ENCODE peak calls at places on chromosomes 13 and 19, in six cellular contexts. One of them, this sample, is unnamed. For H3K4me1, the result is how much of the 10 kb centered on the place peaks cover.

GRCh38 chr19:47429140-47429793 is 9.9 kb upstream of the MEIS3 start:
- DNase-seq in body of pancreas: no peak
- DNase-seq in uterus: no peak
- DNase-seq in lower lobe of right lung: no peak
- DNase-seq in testis: no peak
- DNase-seq in endothelial cell of umbilical vein: no peak
- DNase-seq in this sample: no peak

GRCh38 chr13:44739539-44739938 is 163.4 kb upstream of the TSC22D1 start:
- DNase-seq in body of pancreas: no peak
- DNase-seq in uterus: no peak
- DNase-seq in lower lobe of right lung: no peak
- DNase-seq in testis: no peak
- DNase-seq in endothelial cell of umbilical vein: peak
- DNase-seq in this sample: no peak

GRCh38 chr19:17370026-17370587 is 7.0 kb downstream of the PLVAP start:
- DNase-seq in body of pancreas: no peak
- DNase-seq in uterus: no peak
- DNase-seq in lower lobe of right lung: no peak
- DNase-seq in testis: peak
- DNase-seq in endothelial cell of umbilical vein: no peak
- DNase-seq in this sample: no peak

GRCh38 chr13:51520524-51520923 is 63.7 kb upstream of the WDFY2 start:
- DNase-seq in body of pancreas: no peak
- DNase-seq in uterus: no peak
- DNase-seq in lower lobe of right lung: no peak
- DNase-seq in testis: no peak
- DNase-seq in endothelial cell of umbilical vein: no peak
- DNase-seq in this sample: no peak

GRCh38 chr19:54207908-54208783 is 7.5 kb downstream of the RPS9 start:
- DNase-seq in body of pancreas: peak
- DNase-seq in uterus: peak
- DNase-seq in lower lobe of right lung: peak
- DNase-seq in testis: peak
- DNase-seq in endothelial cell of umbilical vein: peak
- DNase-seq in this sample: peak

GRCh38 chr19:41309225-41310030 is 544 bp upstream of the CCDC97 start:
- DNase-seq in body of pancreas: no peak
- DNase-seq in uterus: no peak
- DNase-seq in lower lobe of right lung: no peak
- DNase-seq in testis: no peak
- DNase-seq in endothelial cell of umbilical vein: peak
- DNase-seq in this sample: no peak

GRCh38 chr13:98921015-98921414 is 56.8 kb downstream of the DOCK9 start:
- DNase-seq in body of pancreas: no peak
- DNase-seq in uterus: no peak
- DNase-seq in lower lobe of right lung: no peak
- DNase-seq in testis: no peak
- DNase-seq in endothelial cell of umbilical vein: no peak
- DNase-seq in this sample: no peak

GRCh38 chr19:46384396-46384795 is 29.0 kb downstream of the CCDC8 start:
- DNase-seq in body of pancreas: peak
- DNase-seq in uterus: no peak
- DNase-seq in lower lobe of right lung: peak
- DNase-seq in testis: no peak
- DNase-seq in endothelial cell of umbilical vein: no peak
- DNase-seq in this sample: no peak

GRCh38 chr13:84553252-84553651 is 671.0 kb upstream of the SLITRK1 start:
- DNase-seq in body of pancreas: no peak
- DNase-seq in uterus: no peak
- DNase-seq in lower lobe of right lung: no peak
- DNase-seq in testis: peak
- DNase-seq in endothelial cell of umbilical vein: no peak
- DNase-seq in this sample: no peak

GRCh38 chr13:94950303-94950702 is 238.0 kb upstream of the SOX21 start:
- DNase-seq in body of pancreas: no peak
- DNase-seq in uterus: no peak
- DNase-seq in lower lobe of right lung: no peak
- DNase-seq in testis: no peak
- DNase-seq in endothelial cell of umbilical vein: no peak
- DNase-seq in this sample: no peak

GRCh38 chr13:42279080-42279479 is 7.1 kb downstream of the AKAP11 start:
- DNase-seq in body of pancreas: no peak
- DNase-seq in uterus: no peak
- DNase-seq in lower lobe of right lung: no peak
- DNase-seq in testis: no peak
- DNase-seq in endothelial cell of umbilical vein: no peak
- DNase-seq in this sample: no peak

GRCh38 chr19:31413353-31413752 is 64.1 kb upstream of the TSHZ3 start:
- DNase-seq in body of pancreas: no peak
- DNase-seq in uterus: no peak
- DNase-seq in lower lobe of right lung: no peak
- DNase-seq in testis: no peak
- DNase-seq in endothelial cell of umbilical vein: no peak
- DNase-seq in this sample: no peak

GRCh38 chr19:44807652-44808462 is 1.0 kb upstream of the BCAM start:
- DNase-seq in body of pancreas: peak
- DNase-seq in uterus: peak
- DNase-seq in lower lobe of right lung: peak
- DNase-seq in testis: no peak
- DNase-seq in endothelial cell of umbilical vein: peak
- DNase-seq in this sample: no peak

GRCh38 chr13:77443511-77443910 is 92.0 kb upstream of the SCEL start:
- DNase-seq in body of pancreas: no peak
- DNase-seq in uterus: no peak
- DNase-seq in lower lobe of right lung: no peak
- DNase-seq in testis: no peak
- DNase-seq in endothelial cell of umbilical vein: no peak
- DNase-seq in this sample: no peak

GRCh38 chr13:110251227-110251791 is 55.6 kb downstream of the COL4A1 start:
- DNase-seq in body of pancreas: no peak
- DNase-seq in uterus: no peak
- DNase-seq in lower lobe of right lung: no peak
- DNase-seq in testis: peak
- DNase-seq in endothelial cell of umbilical vein: no peak
- DNase-seq in this sample: no peak
- H3K4me1 ChIP-seq in body of pancreas: under half
- H3K4me1 ChIP-seq in uterus: under half
- H3K4me1 ChIP-seq in lower lobe of right lung: under half
- H3K4me1 ChIP-seq in testis: under half
- H3K4me1 ChIP-seq in endothelial cell of umbilical vein: under half
- H3K4me1 ChIP-seq in this sample: under half

DNA sequence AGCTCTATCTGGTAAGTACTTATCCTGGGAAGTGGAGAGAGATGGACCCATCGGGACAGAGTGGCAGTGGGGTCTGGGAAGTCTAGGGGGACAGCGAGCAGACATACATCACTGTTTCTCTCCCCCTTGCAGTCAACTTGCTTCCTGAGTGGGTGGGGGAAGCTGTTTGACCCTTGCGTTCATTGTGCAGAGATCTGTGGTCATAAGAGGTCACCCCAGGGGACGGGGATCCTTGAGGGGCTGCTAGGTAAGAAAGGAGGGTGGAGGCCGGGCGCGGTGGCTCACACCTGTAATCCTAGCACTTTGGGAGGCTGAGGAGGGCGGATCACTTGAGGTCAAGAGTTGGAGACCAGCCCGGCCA is 474 bp downstream of the ARHGEF18 start:
- DNase-seq in body of pancreas: no peak
- DNase-seq in uterus: no peak
- DNase-seq in lower lobe of right lung: no peak
- DNase-seq in testis: no peak
- DNase-seq in endothelial cell of umbilical vein: no peak
- DNase-seq in this sample: no peak
- H3K4me3 ChIP-seq in body of pancreas: no peak
- H3K4me3 ChIP-seq in uterus: no peak
- H3K4me3 ChIP-seq in lower lobe of right lung: peak
- H3K4me3 ChIP-seq in testis: no peak
- H3K4me3 ChIP-seq in endothelial cell of umbilical vein: no peak
- H3K4me3 ChIP-seq in this sample: no peak

GRCh38 chr19:50551713-50552187 is 16.5 kb downstream of the LRRC4B start:
- DNase-seq in body of pancreas: no peak
- DNase-seq in uterus: no peak
- DNase-seq in lower lobe of right lung: no peak
- DNase-seq in testis: peak
- DNase-seq in endothelial cell of umbilical vein: no peak
- DNase-seq in this sample: no peak

GRCh38 chr19:50551034-50551712 is 17.1 kb downstream of the LRRC4B start:
- DNase-seq in body of pancreas: no peak
- DNase-seq in uterus: no peak
- DNase-seq in lower lobe of right lung: no peak
- DNase-seq in testis: no peak
- DNase-seq in endothelial cell of umbilical vein: no peak
- DNase-seq in this sample: no peak

GRCh38 chr19:50554212-50554611 is 14.0 kb downstream of the LRRC4B start:
- DNase-seq in body of pancreas: no peak
- DNase-seq in uterus: no peak
- DNase-seq in lower lobe of right lung: no peak
- DNase-seq in testis: no peak
- DNase-seq in endothelial cell of umbilical vein: no peak
- DNase-seq in this sample: no peak

GRCh38 chr19:50553134-50553703 is 15.0 kb downstream of the LRRC4B start:
- DNase-seq in body of pancreas: no peak
- DNase-seq in uterus: no peak
- DNase-seq in lower lobe of right lung: no peak
- DNase-seq in testis: no peak
- DNase-seq in endothelial cell of umbilical vein: no peak
- DNase-seq in this sample: no peak

GRCh38 chr19:50552540-50552939 is 15.7 kb downstream of the LRRC4B start:
- DNase-seq in body of pancreas: no peak
- DNase-seq in uterus: no peak
- DNase-seq in lower lobe of right lung: no peak
- DNase-seq in testis: no peak
- DNase-seq in endothelial cell of umbilical vein: no peak
- DNase-seq in this sample: no peak
- H3K4me1 ChIP-seq in body of pancreas: under half
- H3K4me1 ChIP-seq in uterus: under half
- H3K4me1 ChIP-seq in lower lobe of right lung: under half
- H3K4me1 ChIP-seq in testis: under half
- H3K4me1 ChIP-seq in endothelial cell of umbilical vein: under half
- H3K4me1 ChIP-seq in this sample: under half

GRCh38 chr13:106001443-106001842 is 534.0 kb downstream of the EFNB2 start:
- DNase-seq in body of pancreas: no peak
- DNase-seq in uterus: no peak
- DNase-seq in lower lobe of right lung: no peak
- DNase-seq in testis: no peak
- DNase-seq in endothelial cell of umbilical vein: no peak
- DNase-seq in this sample: no peak

GRCh38 chr13:105994340-105994739 is 541.1 kb downstream of the EFNB2 start:
- DNase-seq in body of pancreas: no peak
- DNase-seq in uterus: no peak
- DNase-seq in lower lobe of right lung: no peak
- DNase-seq in testis: no peak
- DNase-seq in endothelial cell of umbilical vein: no peak
- DNase-seq in this sample: no peak

GRCh38 chr13:105996391-105997028 is 539.0 kb downstream of the EFNB2 start:
- DNase-seq in body of pancreas: no peak
- DNase-seq in uterus: no peak
- DNase-seq in lower lobe of right lung: no peak
- DNase-seq in testis: no peak
- DNase-seq in endothelial cell of umbilical vein: no peak
- DNase-seq in this sample: no peak

GRCh38 chr13:105998233-105998550 is 537.3 kb downstream of the EFNB2 start:
- DNase-seq in body of pancreas: no peak
- DNase-seq in uterus: no peak
- DNase-seq in lower lobe of right lung: no peak
- DNase-seq in testis: no peak
- DNase-seq in endothelial cell of umbilical vein: no peak
- DNase-seq in this sample: no peak

GRCh38 chr13:105997436-105998232 is 537.8 kb downstream of the EFNB2 start:
- DNase-seq in body of pancreas: no peak
- DNase-seq in uterus: no peak
- DNase-seq in lower lobe of right lung: no peak
- DNase-seq in testis: no peak
- DNase-seq in endothelial cell of umbilical vein: no peak
- DNase-seq in this sample: no peak
- H3K4me3 ChIP-seq in body of pancreas: no peak
- H3K4me3 ChIP-seq in uterus: no peak
- H3K4me3 ChIP-seq in lower lobe of right lung: no peak
- H3K4me3 ChIP-seq in testis: no peak
- H3K4me3 ChIP-seq in endothelial cell of umbilical vein: no peak
- H3K4me3 ChIP-seq in this sample: no peak

GRCh38 chr13:24083141-24083540 is 77.4 kb upstream of the SPATA13 start:
- DNase-seq in body of pancreas: peak
- DNase-seq in uterus: no peak
- DNase-seq in lower lobe of right lung: no peak
- DNase-seq in testis: no peak
- DNase-seq in endothelial cell of umbilical vein: no peak
- DNase-seq in this sample: no peak

GRCh38 chr13:24083722-24084421 is 76.6 kb upstream of the SPATA13 start:
- DNase-seq in body of pancreas: no peak
- DNase-seq in uterus: no peak
- DNase-seq in lower lobe of right lung: no peak
- DNase-seq in testis: peak
- DNase-seq in endothelial cell of umbilical vein: no peak
- DNase-seq in this sample: no peak

GRCh38 chr13:24086642-24087041 is 73.9 kb upstream of the SPATA13 start:
- DNase-seq in body of pancreas: no peak
- DNase-seq in uterus: no peak
- DNase-seq in lower lobe of right lung: no peak
- DNase-seq in testis: no peak
- DNase-seq in endothelial cell of umbilical vein: no peak
- DNase-seq in this sample: no peak

GRCh38 chr13:24087611-24088235 is 72.8 kb upstream of the SPATA13 start:
- DNase-seq in body of pancreas: peak
- DNase-seq in uterus: peak
- DNase-seq in lower lobe of right lung: no peak
- DNase-seq in testis: no peak
- DNase-seq in endothelial cell of umbilical vein: no peak
- DNase-seq in this sample: no peak

DNA sequence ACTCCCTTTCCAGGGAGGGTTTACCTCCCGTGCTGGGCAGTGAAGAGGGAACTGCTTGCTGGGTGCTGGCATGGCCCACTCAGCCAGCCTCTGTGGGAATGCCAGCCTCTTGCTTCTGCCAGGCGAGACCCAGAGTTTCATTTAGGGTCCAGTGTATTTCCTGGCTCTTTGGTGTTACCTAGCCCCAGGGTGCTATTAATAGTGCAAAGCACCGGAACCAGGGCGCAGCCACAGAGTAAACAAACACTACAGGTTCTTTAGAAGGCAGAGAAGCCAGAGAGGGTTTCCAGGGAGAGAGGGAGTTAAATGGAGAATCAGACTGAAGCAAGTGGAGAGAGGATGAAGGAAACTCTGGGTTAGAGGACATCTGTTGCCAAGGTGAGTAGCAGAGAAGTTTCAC is 74.9 kb upstream of the SPATA13 start:
- DNase-seq in body of pancreas: no peak
- DNase-seq in uterus: no peak
- DNase-seq in lower lobe of right lung: no peak
- DNase-seq in testis: no peak
- DNase-seq in endothelial cell of umbilical vein: no peak
- DNase-seq in this sample: no peak
- H3K4me1 ChIP-seq in body of pancreas: under half
- H3K4me1 ChIP-seq in uterus: under half
- H3K4me1 ChIP-seq in lower lobe of right lung: under half
- H3K4me1 ChIP-seq in testis: under half
- H3K4me1 ChIP-seq in endothelial cell of umbilical vein: under half
- H3K4me1 ChIP-seq in this sample: under half